ENCODE peak calls at places on chromosome 12, in seven cellular contexts. D, A, L, W, P, Q and U are unnamed samples.

GRCh38 chr12:121284551-121285390 is 11.7 kb downstream of the CAMKK2 start:
- DNase-seq in L (peak; percentile 76), D (no peak), W (no peak), A (peak; percentile 19), Q (no peak), P (no peak), U (no peak)

GRCh38 chr12:40692617-40693502 is 621 bp downstream of the CNTN1 start:
- DNase-seq in P (peak; percentile 39), W (no peak), A (no peak), Q (no peak), D (peak; percentile 66), L (no peak), U (peak; percentile 20)

GRCh38 chr12:10358969-10359368 is 30.9 kb downstream of the KLRK1 start:
- DNase-seq in W (no peak), Q (no peak), D (no peak), A (no peak), L (no peak), P (no peak), U (no peak)

GRCh38 chr12:4145990-4146859 is 127.3 kb upstream of the CCND2 start:
- DNase-seq in Q (no peak), W (no peak), A (no peak), P (peak; percentile 15), L (no peak), D (no peak), U (no peak)

GRCh38 chr12:114984641-114985041 is 300.7 kb upstream of the TBX3 start:
- DNase-seq in A (peak; percentile 34), L (peak; percentile 84), D (no peak), W (no peak), Q (no peak), P (no peak), U (no peak)

GRCh38 chr12:118841588-118841987 is 139.8 kb upstream of the SRRM4 start:
- DNase-seq in Q (no peak), A (no peak), W (no peak), D (no peak), L (no peak), P (no peak), U (no peak)

GRCh38 chr12:32248594-32249140 is 142.0 kb downstream of the BICD1 start:
- DNase-seq in L (peak; percentile 46), W (no peak), D (no peak), P (no peak), A (no peak), Q (no peak), U (no peak)

GRCh38 chr12:12482150-12482761 is 80.4 kb downstream of the DUSP16 start:
- DNase-seq in W (no peak), Q (no peak), L (no peak), D (no peak), A (no peak), P (no peak), U (no peak)

GRCh38 chr12:74539765-74540526 is 2.3 kb downstream of the ATXN7L3B start:
- DNase-seq in L (peak; percentile 22), W (no peak), D (no peak), A (no peak), Q (no peak), P (peak; percentile 57), U (no peak)

GRCh38 chr12:52759218-52759617 is 17.9 kb downstream of the KRT76 start:
- DNase-seq in D (no peak), L (no peak), A (no peak), P (no peak), Q (no peak), W (no peak), U (no peak)

GRCh38 chr12:9344540-9344939 is 136.3 kb upstream of the PZP start:
- DNase-seq in W (no peak), P (no peak), D (no peak), Q (no peak), A (no peak), L (peak; percentile 48), U (no peak)

GRCh38 chr12:117686911-117687377 is 281.8 kb downstream of the KSR2 start:
- DNase-seq in P (peak; percentile 68), Q (no peak), D (no peak), L (peak; percentile 93), W (no peak), A (no peak), U (no peak)

GRCh38 chr12:52832451-52832850 is 1.7 kb downstream of the KRT79 start:
- DNase-seq in A (no peak), W (no peak), Q (peak; percentile 25), P (no peak), D (no peak), L (no peak), U (no peak)

GRCh38 chr12:20097561-20097960 is 270.8 kb upstream of the PDE3A start:
- DNase-seq in A (peak; percentile 75), Q (no peak), W (no peak), P (no peak), D (no peak), L (peak; percentile 69), U (no peak)

GRCh38 chr12:88922816-88923215 is 342.5 kb upstream of the KITLG start:
- DNase-seq in L (no peak), W (no peak), D (no peak), A (peak; percentile 60), P (no peak), Q (no peak), U (no peak)

GRCh38 chr12:78671295-78671694 is 193.3 kb upstream of the SYT1 start:
- DNase-seq in A (peak; percentile 96), P (no peak), W (no peak), L (peak; percentile 47), D (no peak), Q (peak; percentile 78), U (no peak)

GRCh38 chr12:51887476-51888315 is at the start of gene ANKRD33:
- DNase-seq in L (peak; percentile 68), A (no peak), D (peak; percentile 94), P (peak; percentile 74), W (no peak), Q (peak; percentile 86), U (no peak)

DNA sequence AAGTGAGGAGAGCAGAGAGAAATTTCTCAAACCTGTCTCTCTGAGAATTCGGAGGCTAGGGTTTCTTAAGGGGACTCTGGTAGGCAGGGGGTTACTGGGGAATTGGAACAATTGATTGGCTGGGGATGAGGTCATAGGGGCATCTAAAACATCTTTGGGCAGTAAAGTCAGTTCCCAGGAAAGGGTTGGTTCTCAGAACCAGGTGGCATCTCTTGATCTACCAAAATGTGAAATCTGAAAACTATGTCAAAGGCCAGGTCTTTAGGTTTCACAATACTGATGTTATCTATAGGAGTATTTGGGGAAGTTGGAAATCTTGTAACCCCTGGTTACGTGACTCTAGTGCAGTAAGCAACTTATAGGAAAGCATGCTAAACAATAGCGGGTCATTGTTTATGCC is 6.9 kb downstream of the C12orf75 start:
- DNase-seq in A (no peak), D (no peak), Q (peak; percentile 68), P (peak; percentile 52), W (no peak), L (no peak), U (no peak)
- H3K4me1 ChIP-seq in A (peaks cover 25% of the 10 kb centered on the region), D (peaks cover 4% of the 10 kb centered on the region), Q (peaks cover 3% of the 10 kb centered on the region), P (no peaks in the 10 kb centered on the region), W (peaks cover 3% of the 10 kb centered on the region), L (peaks cover 6% of the 10 kb centered on the region), U (peaks cover 2% of the 10 kb centered on the region)

DNA sequence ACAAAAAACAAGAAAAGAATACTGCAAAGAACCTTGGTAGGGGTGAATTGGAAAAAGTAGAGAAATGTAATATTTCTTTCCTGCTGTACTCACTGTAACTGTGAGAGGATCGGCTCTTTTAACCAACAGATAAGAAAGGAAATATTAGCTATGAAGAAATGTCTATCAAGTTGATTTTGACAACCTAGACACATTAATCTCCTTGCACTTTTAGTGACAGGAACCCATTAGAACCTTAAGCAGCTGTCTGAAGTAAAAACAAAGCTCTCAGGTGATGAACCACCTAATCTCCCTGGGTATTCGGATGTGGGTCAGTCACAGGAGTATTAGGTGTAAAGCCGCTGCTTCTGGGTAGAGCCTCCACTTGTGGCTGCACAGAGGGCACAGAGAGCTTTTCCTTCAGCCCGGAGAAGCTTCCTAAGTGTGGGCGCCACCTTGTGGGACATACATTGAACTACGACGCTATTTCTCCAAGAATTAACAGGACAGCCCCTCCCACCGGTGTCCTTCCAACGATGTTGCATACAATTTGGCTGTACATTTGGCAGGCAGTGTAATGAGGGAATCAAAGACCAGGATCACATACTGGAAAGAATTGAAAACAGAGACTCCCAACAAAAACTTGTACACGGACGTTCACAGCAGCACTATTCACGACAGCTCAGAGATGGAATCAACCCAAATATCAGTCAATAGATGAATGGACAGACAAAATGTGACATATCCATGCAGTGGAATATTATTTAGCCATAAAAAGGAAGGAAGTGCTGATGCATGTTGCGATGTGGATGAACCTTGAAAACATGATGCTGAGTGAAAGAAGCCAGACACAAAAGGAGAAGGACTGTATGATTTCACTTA is 28.9 kb upstream of the MAPKAPK5 start:
- DNase-seq in Q (peak; percentile 82), P (peak; percentile 88), W (peak; percentile 50), L (peak; percentile 84), A (peak; percentile 80), D (peak; percentile 88), U (peak; percentile 78)
- H3K4ac ChIP-seq in Q (no peak overlapping the region), P (no peak overlapping the region), W (no peak overlapping the region), L (no peak overlapping the region), A (no peak overlapping the region), D (no peak overlapping the region), U (no peak overlapping the region)

GRCh38 chr12:131012279-131013069 is 58.8 kb downstream of the ADGRD1 start:
- DNase-seq in D (no peak), P (peak; percentile 29), Q (no peak), W (no peak), A (no peak), L (peak; percentile 28), U (no peak)

GRCh38 chr12:131009595-131010270 is 56.0 kb downstream of the ADGRD1 start:
- DNase-seq in D (no peak), A (no peak), P (no peak), L (no peak), Q (no peak), W (no peak), U (no peak)

GRCh38 chr12:131008461-131009270 is 55.0 kb downstream of the ADGRD1 start:
- DNase-seq in P (no peak), Q (no peak), D (no peak), L (no peak), W (no peak), A (no peak), U (no peak)

GRCh38 chr12:131013118-131013517 is 59.4 kb downstream of the ADGRD1 start:
- DNase-seq in D (no peak), Q (no peak), L (no peak), P (no peak), W (no peak), A (no peak), U (no peak)

GRCh38 chr12:131010376-131011131 is 56.8 kb downstream of the ADGRD1 start:
- DNase-seq in W (no peak), P (no peak), Q (no peak), L (no peak), A (no peak), D (no peak), U (no peak)
- H3K4me1 ChIP-seq in W (no peaks in the 10 kb centered on the region), P (no peaks in the 10 kb centered on the region), Q (no peaks in the 10 kb centered on the region), L (no peaks in the 10 kb centered on the region), A (no peaks in the 10 kb centered on the region), D (no peaks in the 10 kb centered on the region), U (peaks cover 11% of the 10 kb centered on the region)

GRCh38 chr12:131430158-131430772 is 280.6 kb upstream of the SFSWAP start:
- DNase-seq in P (no peak), D (no peak), W (no peak), Q (no peak), L (no peak), A (no peak), U (no peak)
- H3K4ac ChIP-seq in P (no peak overlapping the region), D (no peak overlapping the region), W (no peak overlapping the region), Q (no peak overlapping the region), L (no peak overlapping the region), A (no peak overlapping the region), U (no peak overlapping the region)

GRCh38 chr12:131011165-131012079 is 57.7 kb downstream of the ADGRD1 start:
- DNase-seq in D (no peak), A (no peak), L (no peak), W (no peak), Q (no peak), P (no peak), U (no peak)
- H3K4me1 ChIP-seq in D (no peaks in the 10 kb centered on the region), A (no peaks in the 10 kb centered on the region), L (no peaks in the 10 kb centered on the region), W (no peaks in the 10 kb centered on the region), Q (no peaks in the 10 kb centered on the region), P (no peaks in the 10 kb centered on the region), U (no peaks in the 10 kb centered on the region)